ENCODE peak calls at places on chromosome 18, in nine cellular contexts. One of them, this sample, is unnamed.

GRCh38 chr18:61817086-61817485 is 75.7 kb downstream of the RNF152 start:
- DNase-seq in activated T-helper 9 cell treated with anti-CD3 and anti-CD28 coated beads, Interleukin-2, amount 50 U/mL, for 16 hours: no peak
- DNase-seq in stimulated activated CD4-positive, alpha-beta T cell treated with anti-CD3 and anti-CD28 coated beads, Interleukin-15, amount 100 ng/mL, for 24 hours: no peak
- DNase-seq in ELR: no peak
- DNase-seq in Ammon's horn: no peak
- DNase-seq in effector memory CD8-positive, alpha-beta T cell: no peak
- DNase-seq in cardiac muscle cell: no peak
- DNase-seq in CD4-positive, alpha-beta memory T cell: no peak
- DNase-seq in T-helper 9 cell: no peak
- DNase-seq in this sample: no peak

GRCh38 chr18:42131940-42132244 is 176.9 kb downstream of the PIK3C3 start:
- DNase-seq in ELR: no peak
- DNase-seq in CD4-positive, alpha-beta memory T cell: no peak
- DNase-seq in stimulated activated CD4-positive, alpha-beta T cell treated with anti-CD3 and anti-CD28 coated beads, Interleukin-15, amount 100 ng/mL, for 24 hours: no peak
- DNase-seq in T-helper 9 cell: no peak
- DNase-seq in Ammon's horn: no peak
- DNase-seq in cardiac muscle cell: no peak
- DNase-seq in effector memory CD8-positive, alpha-beta T cell: no peak
- DNase-seq in activated T-helper 9 cell treated with anti-CD3 and anti-CD28 coated beads, Interleukin-2, amount 50 U/mL, for 16 hours: no peak
- DNase-seq in this sample: no peak

GRCh38 chr18:61334951-61335736 is 1.9 kb downstream of the CDH20 start:
- DNase-seq in T-helper 9 cell: no peak
- DNase-seq in stimulated activated CD4-positive, alpha-beta T cell treated with anti-CD3 and anti-CD28 coated beads, Interleukin-15, amount 100 ng/mL, for 24 hours: no peak
- DNase-seq in CD4-positive, alpha-beta memory T cell: no peak
- DNase-seq in Ammon's horn: peak
- DNase-seq in activated T-helper 9 cell treated with anti-CD3 and anti-CD28 coated beads, Interleukin-2, amount 50 U/mL, for 16 hours: no peak
- DNase-seq in cardiac muscle cell: peak
- DNase-seq in ELR: no peak
- DNase-seq in effector memory CD8-positive, alpha-beta T cell: no peak
- DNase-seq in this sample: no peak

GRCh38 chr18:22385718-22386117 is 32.0 kb downstream of the CTAGE1 start:
- DNase-seq in CD4-positive, alpha-beta memory T cell: no peak
- DNase-seq in stimulated activated CD4-positive, alpha-beta T cell treated with anti-CD3 and anti-CD28 coated beads, Interleukin-15, amount 100 ng/mL, for 24 hours: no peak
- DNase-seq in effector memory CD8-positive, alpha-beta T cell: no peak
- DNase-seq in Ammon's horn: no peak
- DNase-seq in T-helper 9 cell: no peak
- DNase-seq in cardiac muscle cell: peak
- DNase-seq in activated T-helper 9 cell treated with anti-CD3 and anti-CD28 coated beads, Interleukin-2, amount 50 U/mL, for 16 hours: no peak
- DNase-seq in ELR: peak
- DNase-seq in this sample: peak

GRCh38 chr18:45012286-45012685 is 331.6 kb downstream of the SETBP1 start:
- DNase-seq in cardiac muscle cell: no peak
- DNase-seq in T-helper 9 cell: no peak
- DNase-seq in CD4-positive, alpha-beta memory T cell: no peak
- DNase-seq in Ammon's horn: no peak
- DNase-seq in effector memory CD8-positive, alpha-beta T cell: no peak
- DNase-seq in stimulated activated CD4-positive, alpha-beta T cell treated with anti-CD3 and anti-CD28 coated beads, Interleukin-15, amount 100 ng/mL, for 24 hours: no peak
- DNase-seq in activated T-helper 9 cell treated with anti-CD3 and anti-CD28 coated beads, Interleukin-2, amount 50 U/mL, for 16 hours: no peak
- DNase-seq in ELR: no peak
- DNase-seq in this sample: no peak

GRCh38 chr18:50429207-50429948 is 54.5 kb downstream of the SKA1 start:
- DNase-seq in ELR: peak
- DNase-seq in activated T-helper 9 cell treated with anti-CD3 and anti-CD28 coated beads, Interleukin-2, amount 50 U/mL, for 16 hours: no peak
- DNase-seq in CD4-positive, alpha-beta memory T cell: peak
- DNase-seq in Ammon's horn: no peak
- DNase-seq in cardiac muscle cell: peak
- DNase-seq in T-helper 9 cell: no peak
- DNase-seq in effector memory CD8-positive, alpha-beta T cell: no peak
- DNase-seq in stimulated activated CD4-positive, alpha-beta T cell treated with anti-CD3 and anti-CD28 coated beads, Interleukin-15, amount 100 ng/mL, for 24 hours: no peak
- DNase-seq in this sample: peak

GRCh38 chr18:56162871-56163270 is 475.5 kb downstream of the TXNL1 start:
- DNase-seq in stimulated activated CD4-positive, alpha-beta T cell treated with anti-CD3 and anti-CD28 coated beads, Interleukin-15, amount 100 ng/mL, for 24 hours: no peak
- DNase-seq in CD4-positive, alpha-beta memory T cell: no peak
- DNase-seq in effector memory CD8-positive, alpha-beta T cell: no peak
- DNase-seq in cardiac muscle cell: peak
- DNase-seq in T-helper 9 cell: no peak
- DNase-seq in activated T-helper 9 cell treated with anti-CD3 and anti-CD28 coated beads, Interleukin-2, amount 50 U/mL, for 16 hours: no peak
- DNase-seq in ELR: no peak
- DNase-seq in Ammon's horn: no peak
- DNase-seq in this sample: no peak

GRCh38 chr18:33720133-33720532 is 142.1 kb downstream of the ASXL3 start:
- DNase-seq in activated T-helper 9 cell treated with anti-CD3 and anti-CD28 coated beads, Interleukin-2, amount 50 U/mL, for 16 hours: no peak
- DNase-seq in T-helper 9 cell: no peak
- DNase-seq in cardiac muscle cell: peak
- DNase-seq in effector memory CD8-positive, alpha-beta T cell: no peak
- DNase-seq in Ammon's horn: peak
- DNase-seq in ELR: no peak
- DNase-seq in CD4-positive, alpha-beta memory T cell: no peak
- DNase-seq in stimulated activated CD4-positive, alpha-beta T cell treated with anti-CD3 and anti-CD28 coated beads, Interleukin-15, amount 100 ng/mL, for 24 hours: no peak
- DNase-seq in this sample: no peak

GRCh38 chr18:8229786-8230185 is 379.5 kb upstream of the RAB12 start:
- DNase-seq in activated T-helper 9 cell treated with anti-CD3 and anti-CD28 coated beads, Interleukin-2, amount 50 U/mL, for 16 hours: no peak
- DNase-seq in Ammon's horn: no peak
- DNase-seq in cardiac muscle cell: no peak
- DNase-seq in CD4-positive, alpha-beta memory T cell: no peak
- DNase-seq in ELR: peak
- DNase-seq in effector memory CD8-positive, alpha-beta T cell: no peak
- DNase-seq in stimulated activated CD4-positive, alpha-beta T cell treated with anti-CD3 and anti-CD28 coated beads, Interleukin-15, amount 100 ng/mL, for 24 hours: no peak
- DNase-seq in T-helper 9 cell: no peak
- DNase-seq in this sample: no peak

GRCh38 chr18:50880108-50880465 is 1.2 kb downstream of the ME2 start:
- DNase-seq in stimulated activated CD4-positive, alpha-beta T cell treated with anti-CD3 and anti-CD28 coated beads, Interleukin-15, amount 100 ng/mL, for 24 hours: no peak
- DNase-seq in T-helper 9 cell: no peak
- DNase-seq in effector memory CD8-positive, alpha-beta T cell: no peak
- DNase-seq in ELR: peak
- DNase-seq in Ammon's horn: no peak
- DNase-seq in CD4-positive, alpha-beta memory T cell: no peak
- DNase-seq in activated T-helper 9 cell treated with anti-CD3 and anti-CD28 coated beads, Interleukin-2, amount 50 U/mL, for 16 hours: no peak
- DNase-seq in cardiac muscle cell: no peak
- DNase-seq in this sample: no peak

GRCh38 chr18:13158428-13158827 is 60.1 kb upstream of the LDLRAD4 start:
- DNase-seq in T-helper 9 cell: no peak
- DNase-seq in Ammon's horn: no peak
- DNase-seq in ELR: no peak
- DNase-seq in stimulated activated CD4-positive, alpha-beta T cell treated with anti-CD3 and anti-CD28 coated beads, Interleukin-15, amount 100 ng/mL, for 24 hours: no peak
- DNase-seq in cardiac muscle cell: no peak
- DNase-seq in activated T-helper 9 cell treated with anti-CD3 and anti-CD28 coated beads, Interleukin-2, amount 50 U/mL, for 16 hours: no peak
- DNase-seq in CD4-positive, alpha-beta memory T cell: no peak
- DNase-seq in effector memory CD8-positive, alpha-beta T cell: no peak
- DNase-seq in this sample: no peak

GRCh38 chr18:48361801-48362200 is 47.4 kb downstream of the ZBTB7C start:
- DNase-seq in effector memory CD8-positive, alpha-beta T cell: no peak
- DNase-seq in ELR: no peak
- DNase-seq in CD4-positive, alpha-beta memory T cell: no peak
- DNase-seq in Ammon's horn: no peak
- DNase-seq in T-helper 9 cell: no peak
- DNase-seq in activated T-helper 9 cell treated with anti-CD3 and anti-CD28 coated beads, Interleukin-2, amount 50 U/mL, for 16 hours: no peak
- DNase-seq in cardiac muscle cell: no peak
- DNase-seq in stimulated activated CD4-positive, alpha-beta T cell treated with anti-CD3 and anti-CD28 coated beads, Interleukin-15, amount 100 ng/mL, for 24 hours: no peak
- DNase-seq in this sample: no peak

GRCh38 chr18:59143441-59143840 is 3.8 kb downstream of the SEC11C start:
- DNase-seq in Ammon's horn: no peak
- DNase-seq in CD4-positive, alpha-beta memory T cell: no peak
- DNase-seq in effector memory CD8-positive, alpha-beta T cell: no peak
- DNase-seq in cardiac muscle cell: no peak
- DNase-seq in activated T-helper 9 cell treated with anti-CD3 and anti-CD28 coated beads, Interleukin-2, amount 50 U/mL, for 16 hours: no peak
- DNase-seq in T-helper 9 cell: no peak
- DNase-seq in ELR: no peak
- DNase-seq in stimulated activated CD4-positive, alpha-beta T cell treated with anti-CD3 and anti-CD28 coated beads, Interleukin-15, amount 100 ng/mL, for 24 hours: no peak
- DNase-seq in this sample: no peak

This sample was measured in A172.